ENCODE peak calls at places on chromosomes 6 and 20, in nine cellular contexts. R is esophagus squamous epithelium, F is H1, N is fibroblast of lung, K is kidney epithelial cell, D is Peyer's patch, C is breast epithelium, S is GM23338, M is kidney. B is an unnamed sample.

GRCh38 chr20:16955971-16956370 is 207.8 kb downstream of the OTOR start:
- DNase-seq in C (no peak), N (no peak), F (no peak), R (no peak), D (no peak), K (no peak), S (peak; percentile 43), M (no peak), B (no peak)

GRCh38 chr6:13863699-13864155 is 49.4 kb upstream of the MCUR1 start:
- DNase-seq in K (no peak), C (no peak), R (no peak), M (no peak), D (no peak), N (no peak), F (no peak), S (no peak), B (no peak)

GRCh38 chr6:158868122-158868480 is 48.9 kb upstream of the EZR start:
- DNase-seq in M (no peak), D (no peak), N (no peak), C (no peak), K (no peak), S (no peak), F (no peak), R (no peak), B (no peak)

GRCh38 chr20:59134182-59134581 is 29.4 kb upstream of the ZNF831 start:
- DNase-seq in R (no peak), F (no peak), C (no peak), M (no peak), K (no peak), N (no peak), S (no peak), D (no peak), B (no peak)

GRCh38 chr6:89324304-89324703 is 9.2 kb upstream of the GABRR2 start:
- DNase-seq in R (no peak), N (no peak), C (no peak), F (no peak), D (no peak), K (no peak), M (no peak), S (no peak), B (no peak)

GRCh38 chr6:39847216-39847615 is 55.0 kb downstream of the DAAM2 start:
- DNase-seq in F (no peak), D (no peak), K (no peak), M (no peak), S (peak; percentile 32), C (no peak), R (no peak), N (no peak), B (no peak)

GRCh38 chr20:17542481-17542880 is 11.3 kb upstream of the BFSP1 start:
- DNase-seq in N (peak; percentile 11), R (no peak), F (no peak), D (no peak), S (no peak), K (no peak), C (no peak), M (no peak), B (no peak)

GRCh38 chr20:52171025-52171424 is 20.6 kb downstream of the ZFP64 start:
- DNase-seq in D (no peak), S (no peak), N (no peak), K (no peak), M (no peak), R (no peak), C (no peak), F (no peak), B (no peak)

GRCh38 chr6:161033667-161034066 is 42.1 kb downstream of the MAP3K4 start:
- DNase-seq in F (no peak), M (no peak), D (no peak), K (no peak), R (no peak), S (no peak), N (no peak), C (no peak), B (no peak)

GRCh38 chr6:139757766-139758655 is 383.6 kb upstream of the CITED2 start:
- DNase-seq in N (peak; percentile 69), M (no peak), K (no peak), R (no peak), S (no peak), C (no peak), D (no peak), F (no peak), B (no peak)

GRCh38 chr20:46681032-46681854 is 8.0 kb downstream of the TP53RK start:
- DNase-seq in F (peak; percentile 92), K (no peak), S (peak; percentile 88), D (no peak), M (no peak), R (no peak), N (peak; percentile 58), C (peak; percentile 75), B (no peak)

DNA sequence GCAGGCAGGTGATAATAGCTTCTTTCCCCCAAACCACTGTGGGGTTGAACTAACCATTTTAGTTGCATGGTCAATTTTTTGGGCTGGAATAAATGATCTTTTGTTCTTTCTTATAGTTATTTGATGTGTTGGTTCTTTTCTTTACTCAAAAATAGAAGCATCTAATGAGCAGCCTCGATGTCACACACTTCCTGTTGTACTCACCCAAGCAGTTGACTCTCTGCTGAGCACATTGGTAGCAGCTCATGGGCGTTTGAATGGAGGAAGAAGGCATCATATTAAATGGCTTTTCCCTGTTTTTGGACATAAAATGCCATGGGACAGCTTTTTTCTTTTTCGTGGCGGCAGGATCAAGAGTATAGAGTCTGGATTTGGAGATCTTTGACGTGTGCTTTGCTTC is 268.4 kb downstream of the PRL start:
- DNase-seq in D (no peak), S (no peak), R (no peak), F (no peak), K (no peak), M (no peak), C (no peak), N (no peak), B (no peak)
- H3K4me3 ChIP-seq in D (no peak overlapping the region), S (no peak overlapping the region), R (no peak overlapping the region), F (no peak overlapping the region), K (no peak overlapping the region), M (no peak overlapping the region), C (no peak overlapping the region), N (no peak overlapping the region), B (no peak overlapping the region)

DNA sequence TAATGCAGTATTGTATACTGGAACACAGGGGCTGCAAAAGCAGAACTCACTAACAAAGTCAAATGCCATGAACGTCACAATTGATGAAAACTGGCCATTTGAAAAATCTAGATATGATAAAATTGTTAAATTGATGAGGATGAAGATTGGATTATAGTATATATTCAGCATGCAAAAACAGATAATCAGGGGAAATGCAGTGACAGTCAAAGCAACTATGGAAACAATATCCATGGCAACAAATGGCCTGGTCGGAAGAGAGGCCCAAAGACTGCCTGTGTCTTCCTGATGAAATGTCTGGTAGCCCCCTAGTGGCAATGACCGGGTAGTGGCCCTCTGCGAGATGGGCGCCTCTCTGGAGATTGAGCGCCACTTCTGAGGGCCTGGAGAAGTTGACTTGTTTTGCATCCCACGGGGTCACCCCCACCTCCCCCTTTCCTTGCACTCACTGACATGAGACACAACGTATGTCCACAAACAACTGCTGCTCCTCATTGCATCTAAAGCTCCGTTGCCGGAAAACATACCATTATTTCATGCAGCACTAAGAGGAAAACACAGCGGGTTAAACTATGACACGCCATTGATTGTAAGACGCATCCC is 43.5 kb downstream of the C6orf15 start:
- DNase-seq in F (peak; percentile 90), S (peak; percentile 89), D (peak; percentile 82), R (peak; percentile 18), M (peak; percentile 87), N (peak; percentile 85), C (peak; percentile 70), K (no peak), B (no peak)
- TF ChIP-seq CTCF in F (peak; percentile 98), S (peak; percentile 84), D (peak; percentile 81), R (peak; percentile 79), M (peak; percentile 90), N (peak; percentile 91), C (peak; percentile 60), K (peak; percentile 96), B (peak; percentile 92)

DNA sequence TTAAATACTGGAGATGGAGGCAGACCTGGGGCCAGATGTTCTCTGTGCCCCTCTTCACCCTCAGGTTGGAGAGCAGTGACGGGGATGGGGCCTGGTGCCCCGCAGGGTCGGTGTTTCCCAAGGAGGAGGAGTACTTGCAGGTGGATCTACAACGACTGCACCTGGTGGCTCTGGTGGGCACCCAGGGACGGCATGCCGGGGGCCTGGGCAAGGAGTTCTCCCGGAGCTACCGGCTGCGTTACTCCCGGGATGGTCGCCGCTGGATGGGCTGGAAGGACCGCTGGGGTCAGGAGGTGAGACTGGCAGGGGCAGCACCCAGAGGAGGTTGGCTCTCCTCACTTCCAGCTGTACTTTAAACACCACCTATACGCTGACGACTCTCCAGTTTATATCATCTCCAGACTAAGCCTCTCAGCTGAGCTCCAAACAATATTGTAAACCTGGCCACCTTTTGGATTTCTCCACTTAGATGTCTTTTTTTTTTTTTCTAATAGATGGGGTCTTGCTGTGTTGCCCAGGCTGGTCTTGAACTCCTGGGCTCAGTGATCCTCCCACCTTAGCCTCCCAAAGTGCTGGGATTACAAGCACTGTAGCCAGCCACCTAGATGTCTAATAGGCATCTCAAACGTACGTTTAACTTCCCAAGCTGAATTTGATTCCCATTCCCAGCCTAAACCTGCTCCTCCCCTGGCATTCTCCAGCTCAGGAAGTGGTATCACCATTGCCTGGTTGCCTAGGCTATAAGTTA is 5.0 kb downstream of the DDR1 start:
- DNase-seq in C (no peak), N (no peak), K (no peak), R (no peak), S (no peak), M (no peak), F (no peak), D (no peak), B (no peak)
- H3K36me3 ChIP-seq in C (no peaks in the 10 kb centered on the region), N (peaks cover 4% of the 10 kb centered on the region), K (peaks cover 5% of the 10 kb centered on the region), R (peaks cover 30% of the 10 kb centered on the region), S (no peaks in the 10 kb centered on the region), M (peaks cover 12% of the 10 kb centered on the region), F (peaks cover 42% of the 10 kb centered on the region), D (peaks cover 58% of the 10 kb centered on the region), B (peaks cover 16% of the 10 kb centered on the region)

DNA sequence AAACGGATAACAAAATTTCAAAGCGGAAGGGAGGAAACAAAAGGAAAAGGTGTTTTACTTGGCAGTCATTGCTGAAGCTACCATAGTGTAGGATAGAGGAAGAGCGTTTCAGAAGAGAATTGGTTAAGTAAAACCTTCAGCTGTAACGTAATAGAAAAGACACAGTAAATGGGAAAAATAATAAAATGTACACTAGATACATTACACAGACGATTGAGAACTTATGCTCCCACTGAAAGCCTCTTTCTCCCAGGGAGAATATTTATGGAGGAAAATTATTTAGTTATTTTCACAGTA is 90.8 kb upstream of the PRDM1 start:
- DNase-seq in C (no peak), K (no peak), S (no peak), F (no peak), M (no peak), R (no peak), N (peak; percentile 42), D (no peak), B (peak; percentile 9)
- H3K4me3 ChIP-seq in C (peak overlapping the region; percentile 80), K (peak overlapping the region; percentile 59), S (peak overlapping the region; percentile 78), F (peak overlapping the region; percentile 70), M (peak overlapping the region; percentile 77), R (peak overlapping the region; percentile 64), N (peak overlapping the region; percentile 78), D (peak overlapping the region; percentile 47), B (peak overlapping the region; percentile 65)

DNA sequence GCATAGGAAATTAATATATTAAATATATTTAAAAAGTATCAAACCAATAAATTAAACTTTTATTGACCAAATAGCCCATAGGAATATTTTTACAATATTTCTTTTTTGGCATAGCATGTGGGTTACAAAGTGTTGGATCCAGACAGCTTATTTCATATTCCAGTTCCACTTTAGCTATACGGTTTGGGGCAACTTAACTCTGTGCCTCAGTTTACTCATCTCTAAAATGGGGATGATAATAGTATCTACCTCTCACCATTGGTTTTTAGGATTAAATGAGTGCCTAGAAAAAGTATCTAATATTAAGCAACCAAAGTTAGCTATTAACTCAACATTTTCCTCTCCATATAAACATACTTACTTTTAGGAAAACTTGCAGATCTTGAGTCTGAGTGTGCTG is 243.8 kb downstream of the TBC1D32 start:
- DNase-seq in R (no peak), M (no peak), K (no peak), N (no peak), F (no peak), S (no peak), C (no peak), D (no peak), B (no peak)
- TF ChIP-seq CTCF in R (no peak), M (no peak), K (no peak), N (no peak), F (no peak), S (no peak), C (no peak), D (no peak), B (no peak)